ENCODE peak calls at places on chromosomes 11 and 22, in six cellular contexts. X is activated naive CD4-positive, alpha-beta T cell; Z is posterior cingulate gyrus; T is GM20000; H is AG10803; C is fibroblast of villous mesenchyme. A is an unnamed sample.

GRCh38 chr11:18721576-18722292 is 4.3 kb downstream of the IGSF22 start:
- DNase-seq in X (no peak), Z (peak; percentile 75), T (peak; percentile 72), H (peak; percentile 25), C (peak; percentile 30), A (no peak)

GRCh38 chr22:31093956-31094622 is 13.0 kb downstream of the SMTN start:
- DNase-seq in X (no peak), Z (peak; percentile 83), T (no peak), H (no peak), C (no peak), A (no peak)

GRCh38 chr11:121715395-121715794 is 262.6 kb upstream of the SORL1-AS1 start:
- DNase-seq in X (no peak), Z (no peak), T (no peak), H (peak; percentile 49), C (no peak), A (no peak)

GRCh38 chr11:46176421-46176820 is 55.2 kb upstream of the PHF21A start:
- DNase-seq in X (no peak), Z (no peak), T (no peak), H (no peak), C (no peak), A (no peak)

GRCh38 chr11:94305146-94305545 is 766 bp downstream of the IZUMO1R start:
- DNase-seq in X (no peak), Z (no peak), T (no peak), H (peak; percentile 8), C (peak; percentile 16), A (peak; percentile 36)

GRCh38 chr22:35558031-35558430 is 17.4 kb downstream of the RASD2 start:
- DNase-seq in X (no peak), Z (no peak), T (no peak), H (no peak), C (no peak), A (no peak)

GRCh38 chr11:824292-824880 is 3.3 kb upstream of the CRACR2B start:
- DNase-seq in X (no peak), Z (peak; percentile 87), T (no peak), H (no peak), C (no peak), A (no peak)

GRCh38 chr11:45045692-45046471 is 95.2 kb upstream of the TP53I11 start:
- DNase-seq in X (no peak), Z (no peak), T (no peak), H (peak; percentile 72), C (peak; percentile 81), A (peak; percentile 40)

GRCh38 chr22:27825174-27825573 is 23.6 kb upstream of the MN1 start:
- DNase-seq in X (no peak), Z (no peak), T (no peak), H (no peak), C (no peak), A (no peak)

GRCh38 chr11:96361778-96362177 is 18.8 kb upstream of the MAML2 start:
- DNase-seq in X (no peak), Z (no peak), T (no peak), H (no peak), C (peak; percentile 28), A (no peak)

GRCh38 chr22:36870250-36870649 is 9.4 kb downstream of the NCF4 start:
- DNase-seq in X (no peak), Z (no peak), T (no peak), H (no peak), C (no peak), A (no peak)

GRCh38 chr11:123143476-123143875 is 51.6 kb downstream of the CLMP start:
- DNase-seq in X (no peak), Z (no peak), T (no peak), H (no peak), C (no peak), A (no peak)

GRCh38 chr11:64759131-64759721 is 548 bp downstream of the PYGM start:
- DNase-seq in X (no peak), Z (no peak), T (no peak), H (no peak), C (no peak), A (no peak)

GRCh38 chr22:45179276-45180049 is 15.7 kb downstream of the NUP50 start:
- DNase-seq in X (no peak), Z (no peak), T (no peak), H (no peak), C (no peak), A (no peak)

GRCh38 chr22:41256254-41256897 is 15.6 kb upstream of the CHADL start:
- DNase-seq in X (no peak), Z (no peak), T (no peak), H (peak; percentile 55), C (peak; percentile 87), A (peak; percentile 71)

GRCh38 chr22:30829901-30830550 is 135.4 kb downstream of the OSBP2 start:
- DNase-seq in X (no peak), Z (no peak), T (peak; percentile 4), H (peak; percentile 95), C (peak; percentile 70), A (peak; percentile 97)

GRCh38 chr11:12270215-12270797 is 107.1 kb upstream of the PARVA start:
- DNase-seq in X (no peak), Z (no peak), T (no peak), H (no peak), C (peak; percentile 18), A (no peak)

GRCh38 chr22:49689255-49689770 is 138.4 kb downstream of the BRD1 start:
- DNase-seq in X (no peak), Z (peak; percentile 55), T (no peak), H (no peak), C (no peak), A (no peak)

GRCh38 chr22:37509026-37509886 is 10.0 kb downstream of the CARD10 start:
- DNase-seq in X (no peak), Z (no peak), T (no peak), H (no peak), C (no peak), A (no peak)

GRCh38 chr11:129376658-129377341 is 1.2 kb downstream of the BARX2 start:
- DNase-seq in X (no peak), Z (no peak), T (no peak), H (no peak), C (no peak), A (no peak)

GRCh38 chr11:70415176-70415575 is 16.8 kb downstream of the CTTN start:
- DNase-seq in X (no peak), Z (peak; percentile 76), T (no peak), H (peak; percentile 84), C (peak; percentile 83), A (peak; percentile 94)

GRCh38 chr11:119093951-119094815 is 7.5 kb downstream of the DPAGT1 start:
- DNase-seq in X (no peak), Z (peak; percentile 81), T (peak; percentile 20), H (peak; percentile 51), C (peak; percentile 55), A (no peak)

GRCh38 chr11:133894956-133895549 is 49.7 kb upstream of the SPATA19 start:
- DNase-seq in X (no peak), Z (no peak), T (peak; percentile 33), H (no peak), C (no peak), A (no peak)

GRCh38 chr11:635945-636510 is 1.0 kb upstream of the DRD4 start:
- DNase-seq in X (no peak), Z (no peak), T (no peak), H (no peak), C (no peak), A (no peak)

GRCh38 chr11:113818426-113818825 is 38.8 kb downstream of the CLDN25 start:
- DNase-seq in X (no peak), Z (no peak), T (no peak), H (no peak), C (peak; percentile 6), A (no peak)

GRCh38 chr22:17597217-17597616 is 31.3 kb downstream of the ATP6V1E1 start:
- DNase-seq in X (no peak), Z (no peak), T (no peak), H (peak; percentile 69), C (peak; percentile 52), A (peak; percentile 49)

GRCh38 chr11:123374622-123374968 is 55.5 kb upstream of the GRAMD1B start:
- DNase-seq in X (no peak), Z (no peak), T (no peak), H (no peak), C (no peak), A (no peak)

GRCh38 chr11:116993599-116993998 is 104.6 kb downstream of the SIK3 start:
- DNase-seq in X (no peak), Z (no peak), T (no peak), H (peak; percentile 29), C (no peak), A (no peak)

GRCh38 chr11:117458275-117459120 is 130.8 kb downstream of the CEP164 start:
- DNase-seq in X (no peak), Z (no peak), T (peak; percentile 44), H (no peak), C (no peak), A (no peak)

GRCh38 chr11:126352934-126353801 is 2.3 kb upstream of the ST3GAL4 start:
- DNase-seq in X (no peak), Z (no peak), T (peak; percentile 46), H (peak; percentile 66), C (peak; percentile 56), A (peak; percentile 81)

GRCh38 chr11:35083181-35084061 is 55.5 kb upstream of the CD44 start:
- DNase-seq in X (peak; percentile 17), Z (peak; percentile 75), T (peak; percentile 66), H (peak; percentile 100), C (peak; percentile 88), A (peak; percentile 100)

GRCh38 chr11:119874660-119875238 is 145.7 kb upstream of the NECTIN1 start:
- DNase-seq in X (no peak), Z (no peak), T (no peak), H (no peak), C (no peak), A (no peak)

GRCh38 chr11:45930031-45930794 is 7.8 kb downstream of the LARGE2 start:
- DNase-seq in X (no peak), Z (peak; percentile 78), T (peak; percentile 90), H (no peak), C (no peak), A (no peak)

GRCh38 chr11:87254582-87254981 is 216.8 kb downstream of the TMEM135 start:
- DNase-seq in X (no peak), Z (no peak), T (no peak), H (no peak), C (no peak), A (no peak)

GRCh38 chr22:43376765-43377485 is 33.8 kb upstream of the SCUBE1 start:
- DNase-seq in X (no peak), Z (no peak), T (no peak), H (no peak), C (no peak), A (no peak)

GRCh38 chr11:76355172-76355571 is 25.8 kb downstream of the THAP12 start:
- DNase-seq in X (no peak), Z (no peak), T (no peak), H (no peak), C (no peak), A (no peak)